ENCODE peak calls at places on chromosomes 7 and 10, in four cellular contexts. One of them, this sample, is unnamed.

GRCh38 chr10:6739530-6740174 is 159.6 kb upstream of the PRKCQ start:
- DNase-seq in GM23248: no peak
- DNase-seq in CD4-positive, alpha-beta memory T cell: no peak
- DNase-seq in dorsolateral prefrontal cortex: no peak
- DNase-seq in this sample: no peak

GRCh38 chr7:23594879-23595604 is 2.1 kb upstream of the CCDC126 start:
- DNase-seq in dorsolateral prefrontal cortex: no peak
- DNase-seq in CD4-positive, alpha-beta memory T cell: no peak
- DNase-seq in GM23248: no peak
- DNase-seq in this sample: no peak

GRCh38 chr7:158018061-158018796 is 569.4 kb downstream of the PTPRN2 start:
- DNase-seq in GM23248: no peak
- DNase-seq in CD4-positive, alpha-beta memory T cell: no peak
- DNase-seq in dorsolateral prefrontal cortex: no peak
- DNase-seq in this sample: no peak

GRCh38 chr7:46675456-46675855 is 754.4 kb upstream of the IGFBP3 start:
- DNase-seq in GM23248: no peak
- DNase-seq in dorsolateral prefrontal cortex: no peak
- DNase-seq in CD4-positive, alpha-beta memory T cell: no peak
- DNase-seq in this sample: no peak

GRCh38 chr10:132462463-132463332 is 65.7 kb downstream of the PWWP2B start:
- DNase-seq in GM23248: no peak
- DNase-seq in CD4-positive, alpha-beta memory T cell: no peak
- DNase-seq in dorsolateral prefrontal cortex: no peak
- DNase-seq in this sample: no peak

GRCh38 chr7:105648561-105649401 is 67.5 kb upstream of the EFCAB10 start:
- DNase-seq in GM23248: peak
- DNase-seq in dorsolateral prefrontal cortex: no peak
- DNase-seq in CD4-positive, alpha-beta memory T cell: no peak
- DNase-seq in this sample: no peak

GRCh38 chr7:107622429-107622828 is 38.2 kb upstream of the SLC26A4 start:
- DNase-seq in GM23248: peak
- DNase-seq in CD4-positive, alpha-beta memory T cell: no peak
- DNase-seq in dorsolateral prefrontal cortex: no peak
- DNase-seq in this sample: no peak

GRCh38 chr10:96431211-96431970 is 72.6 kb upstream of the OPALIN start:
- DNase-seq in dorsolateral prefrontal cortex: no peak
- DNase-seq in CD4-positive, alpha-beta memory T cell: no peak
- DNase-seq in GM23248: no peak
- DNase-seq in this sample: no peak

GRCh38 chr7:101882595-101883564 is 65.5 kb downstream of the CUX1 start:
- DNase-seq in CD4-positive, alpha-beta memory T cell: no peak
- DNase-seq in GM23248: peak
- DNase-seq in dorsolateral prefrontal cortex: no peak
- DNase-seq in this sample: no peak

GRCh38 chr10:110496553-110497437 is 912 bp upstream of the DUSP5 start:
- DNase-seq in GM23248: peak
- DNase-seq in dorsolateral prefrontal cortex: no peak
- DNase-seq in CD4-positive, alpha-beta memory T cell: no peak
- DNase-seq in this sample: no peak

GRCh38 chr10:44858017-44858371 is 53.1 kb upstream of the TMEM72 start:
- DNase-seq in CD4-positive, alpha-beta memory T cell: no peak
- DNase-seq in GM23248: no peak
- DNase-seq in dorsolateral prefrontal cortex: no peak
- DNase-seq in this sample: no peak

GRCh38 chr10:70937661-70938060 is 49.3 kb upstream of the PCBD1 start:
- DNase-seq in GM23248: no peak
- DNase-seq in CD4-positive, alpha-beta memory T cell: no peak
- DNase-seq in dorsolateral prefrontal cortex: no peak
- DNase-seq in this sample: no peak

GRCh38 chr10:92914478-92915066 is 66.3 kb downstream of the EXOC6 start:
- DNase-seq in GM23248: peak
- DNase-seq in dorsolateral prefrontal cortex: no peak
- DNase-seq in CD4-positive, alpha-beta memory T cell: peak
- DNase-seq in this sample: no peak

GRCh38 chr7:121167971-121168370 is 160.8 kb upstream of the WNT16 start:
- DNase-seq in dorsolateral prefrontal cortex: no peak
- DNase-seq in GM23248: no peak
- DNase-seq in CD4-positive, alpha-beta memory T cell: no peak
- DNase-seq in this sample: no peak

GRCh38 chr10:131621784-131622624 is 278.8 kb upstream of the PPP2R2D start:
- DNase-seq in CD4-positive, alpha-beta memory T cell: no peak
- DNase-seq in GM23248: no peak
- DNase-seq in dorsolateral prefrontal cortex: no peak
- DNase-seq in this sample: no peak

GRCh38 chr7:45236666-45237065 is 79.1 kb downstream of the RAMP3 start:
- DNase-seq in GM23248: peak
- DNase-seq in dorsolateral prefrontal cortex: no peak
- DNase-seq in CD4-positive, alpha-beta memory T cell: no peak
- DNase-seq in this sample: no peak

GRCh38 chr7:139687980-139688632 is 89.7 kb downstream of the HIPK2 start:
- DNase-seq in dorsolateral prefrontal cortex: peak
- DNase-seq in GM23248: peak
- DNase-seq in CD4-positive, alpha-beta memory T cell: no peak
- DNase-seq in this sample: peak

GRCh38 chr7:11243739-11244138 is 270.1 kb downstream of the PHF14 start:
- DNase-seq in CD4-positive, alpha-beta memory T cell: no peak
- DNase-seq in dorsolateral prefrontal cortex: no peak
- DNase-seq in GM23248: no peak
- DNase-seq in this sample: no peak

GRCh38 chr7:115731796-115732471 is 298.6 kb downstream of the TFEC start:
- DNase-seq in CD4-positive, alpha-beta memory T cell: no peak
- DNase-seq in GM23248: no peak
- DNase-seq in dorsolateral prefrontal cortex: no peak
- DNase-seq in this sample: no peak

GRCh38 chr7:127587663-127588018 is 570 bp upstream of the ARF5 start:
- DNase-seq in dorsolateral prefrontal cortex: no peak
- DNase-seq in GM23248: peak
- DNase-seq in CD4-positive, alpha-beta memory T cell: no peak
- DNase-seq in this sample: no peak

GRCh38 chr10:75187961-75188426 is 22.6 kb upstream of the VDAC2 start:
- DNase-seq in GM23248: peak
- DNase-seq in CD4-positive, alpha-beta memory T cell: peak
- DNase-seq in dorsolateral prefrontal cortex: no peak
- DNase-seq in this sample: no peak

GRCh38 chr10:1577371-1577770 is 160.0 kb downstream of the ADARB2 start:
- DNase-seq in dorsolateral prefrontal cortex: no peak
- DNase-seq in GM23248: no peak
- DNase-seq in CD4-positive, alpha-beta memory T cell: no peak
- DNase-seq in this sample: no peak

GRCh38 chr7:158375034-158375433 is 212.6 kb downstream of the PTPRN2 start:
- DNase-seq in GM23248: no peak
- DNase-seq in CD4-positive, alpha-beta memory T cell: no peak
- DNase-seq in dorsolateral prefrontal cortex: no peak
- DNase-seq in this sample: no peak

GRCh38 chr10:29083096-29083495 is 205.8 kb upstream of the LYZL1 start:
- DNase-seq in dorsolateral prefrontal cortex: no peak
- DNase-seq in GM23248: no peak
- DNase-seq in CD4-positive, alpha-beta memory T cell: no peak
- DNase-seq in this sample: peak

GRCh38 chr10:29084908-29085307 is 204.0 kb upstream of the LYZL1 start:
- DNase-seq in dorsolateral prefrontal cortex: no peak
- DNase-seq in CD4-positive, alpha-beta memory T cell: no peak
- DNase-seq in GM23248: no peak
- DNase-seq in this sample: no peak

DNA sequence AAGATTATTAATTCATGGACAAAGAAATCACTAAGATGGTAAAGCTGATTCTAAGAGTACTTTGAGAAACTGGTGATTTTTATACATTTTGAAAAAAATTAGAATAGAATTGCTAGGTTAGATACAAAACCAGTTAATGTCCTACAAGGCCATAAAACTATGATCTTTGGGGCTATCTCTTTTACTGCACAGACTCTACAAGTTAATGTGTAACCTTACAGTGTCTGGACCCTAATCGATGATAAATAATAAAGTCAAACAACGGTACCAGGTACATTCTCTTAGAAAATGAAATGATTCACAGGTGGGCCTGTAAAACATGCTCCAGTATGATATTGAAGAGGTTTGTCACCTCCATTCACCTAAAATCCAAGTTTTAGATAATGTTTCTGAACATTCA is 199.8 kb upstream of the LYZL1 start:
- DNase-seq in GM23248: no peak
- DNase-seq in dorsolateral prefrontal cortex: no peak
- DNase-seq in CD4-positive, alpha-beta memory T cell: no peak
- DNase-seq in this sample: no peak
- H3K27ac ChIP-seq in GM23248: no peak
- H3K27ac ChIP-seq in dorsolateral prefrontal cortex: no peak
- H3K27ac ChIP-seq in CD4-positive, alpha-beta memory T cell: no peak
- H3K27ac ChIP-seq in this sample: no peak

DNA sequence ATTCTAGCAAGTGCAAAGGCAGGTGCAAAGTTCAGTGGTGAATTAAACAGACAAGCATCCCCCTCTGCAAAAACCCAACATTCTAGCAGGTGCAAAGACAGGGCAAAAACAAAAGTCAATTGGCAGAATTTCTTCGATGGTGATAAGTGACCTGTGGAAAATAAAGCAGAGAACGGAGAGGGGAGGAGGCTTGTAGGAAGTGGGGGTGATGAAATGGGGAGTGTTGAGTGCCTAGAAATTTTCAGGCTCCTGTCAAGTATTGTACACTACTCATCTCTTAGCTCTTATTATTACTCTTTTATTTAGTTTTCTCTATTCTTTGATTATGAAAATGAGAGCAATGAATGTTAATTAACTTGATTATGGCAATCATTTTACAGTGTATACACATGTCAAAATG is 2.4 kb upstream of the CD36 start:
- DNase-seq in dorsolateral prefrontal cortex: no peak
- DNase-seq in CD4-positive, alpha-beta memory T cell: no peak
- DNase-seq in GM23248: no peak
- DNase-seq in this sample: no peak
- H3K27ac ChIP-seq in dorsolateral prefrontal cortex: no peak
- H3K27ac ChIP-seq in CD4-positive, alpha-beta memory T cell: no peak
- H3K27ac ChIP-seq in GM23248: no peak
- H3K27ac ChIP-seq in this sample: no peak

GRCh38 chr10:100342627-100342972 is 4.4 kb upstream of the SCD start:
- DNase-seq in CD4-positive, alpha-beta memory T cell: no peak
- DNase-seq in dorsolateral prefrontal cortex: no peak
- DNase-seq in GM23248: no peak
- DNase-seq in this sample: no peak
- H3K27ac ChIP-seq in CD4-positive, alpha-beta memory T cell: no peak
- H3K27ac ChIP-seq in dorsolateral prefrontal cortex: peak
- H3K27ac ChIP-seq in GM23248: no peak
- H3K27ac ChIP-seq in this sample: peak

DNA sequence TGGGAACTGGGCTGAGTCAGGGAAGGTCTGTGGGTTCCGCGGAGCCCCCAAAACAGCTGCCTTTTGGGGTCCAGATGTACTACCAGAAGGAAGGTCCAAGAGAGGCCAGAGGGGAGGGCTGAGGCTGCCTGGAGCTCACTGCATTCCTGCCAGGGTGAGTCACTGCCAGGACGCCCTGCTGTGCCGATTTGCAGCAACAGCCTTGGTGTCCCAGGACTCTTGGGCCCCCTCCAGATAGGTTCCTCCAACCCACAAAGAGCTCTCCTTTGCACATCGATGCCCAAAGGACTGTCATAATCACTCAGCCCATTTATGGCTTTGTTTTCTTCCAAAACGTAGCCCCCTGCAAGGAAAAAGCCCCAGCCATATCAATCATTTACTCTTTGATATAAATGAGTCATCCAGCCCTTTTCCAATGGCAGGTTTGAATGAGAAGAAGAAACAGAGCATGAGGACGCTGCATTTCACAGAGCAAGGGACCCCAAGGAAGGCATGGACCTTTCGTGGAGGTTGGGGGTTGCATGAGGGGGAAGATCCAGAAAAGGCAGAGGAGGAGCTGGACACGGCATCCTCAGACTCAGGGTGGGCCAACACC is 32.2 kb upstream of the COL13A1 start:
- DNase-seq in GM23248: peak
- DNase-seq in dorsolateral prefrontal cortex: no peak
- DNase-seq in CD4-positive, alpha-beta memory T cell: no peak
- DNase-seq in this sample: no peak
- H3K27ac ChIP-seq in GM23248: no peak
- H3K27ac ChIP-seq in dorsolateral prefrontal cortex: no peak
- H3K27ac ChIP-seq in CD4-positive, alpha-beta memory T cell: no peak
- H3K27ac ChIP-seq in this sample: no peak

GRCh38 chr7:131554880-131555516 is 1.4 kb downstream of the PODXL start:
- DNase-seq in CD4-positive, alpha-beta memory T cell: no peak
- DNase-seq in dorsolateral prefrontal cortex: no peak
- DNase-seq in GM23248: no peak
- DNase-seq in this sample: no peak

GRCh38 chr7:131555565-131556054 is 818 bp downstream of the PODXL start:
- DNase-seq in GM23248: peak
- DNase-seq in dorsolateral prefrontal cortex: no peak
- DNase-seq in CD4-positive, alpha-beta memory T cell: peak
- DNase-seq in this sample: no peak

GRCh38 chr7:131556912-131557457 is 557 bp upstream of the PODXL start:
- DNase-seq in dorsolateral prefrontal cortex: no peak
- DNase-seq in GM23248: no peak
- DNase-seq in CD4-positive, alpha-beta memory T cell: peak
- DNase-seq in this sample: peak

GRCh38 chr7:131557521-131558385 is 1.3 kb upstream of the PODXL start:
- DNase-seq in CD4-positive, alpha-beta memory T cell: no peak
- DNase-seq in GM23248: peak
- DNase-seq in dorsolateral prefrontal cortex: no peak
- DNase-seq in this sample: no peak

DNA sequence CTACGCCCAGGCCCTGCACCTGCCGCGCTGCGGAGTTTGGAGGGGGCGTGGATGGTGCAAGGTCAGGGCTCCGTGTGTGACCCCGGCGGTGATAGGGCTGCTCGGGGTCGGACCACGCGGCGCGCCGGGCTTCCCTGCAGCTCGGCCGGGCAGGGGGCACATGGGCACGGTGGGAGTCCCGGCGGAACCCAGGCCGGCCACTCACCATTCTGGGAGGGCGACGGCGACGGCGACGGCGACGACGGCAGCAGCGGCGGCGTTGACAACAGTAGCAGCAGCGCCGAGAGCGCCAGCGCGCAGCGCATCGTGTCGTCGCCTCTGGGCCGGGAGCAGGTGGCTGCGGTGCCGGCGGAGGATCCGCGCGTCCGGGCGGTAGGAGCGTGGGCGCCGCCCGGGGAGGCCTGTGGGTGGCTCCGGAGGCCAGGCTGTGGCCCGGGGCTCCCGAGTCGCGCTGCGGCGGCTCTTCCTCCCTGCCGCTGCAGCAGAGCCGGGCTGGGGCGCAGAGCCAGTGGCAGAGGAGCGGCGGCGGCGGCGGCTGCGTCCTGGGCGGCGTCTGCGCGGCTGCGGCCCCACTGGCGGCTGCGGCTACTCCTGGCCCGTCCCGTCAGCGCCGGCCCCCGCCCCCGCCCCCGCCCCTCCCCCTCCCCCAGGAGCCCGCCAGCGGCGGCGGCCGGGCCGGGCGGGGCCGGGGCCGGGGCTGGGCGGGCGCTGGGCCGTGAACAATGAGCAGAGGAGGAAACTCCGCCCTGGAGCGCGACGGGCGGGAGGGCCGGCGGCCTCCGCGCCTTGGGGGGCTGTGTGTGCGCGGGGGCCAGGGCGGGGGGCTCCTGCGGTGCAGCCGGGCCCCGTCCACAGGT is at the start of gene PODXL:
- DNase-seq in CD4-positive, alpha-beta memory T cell: peak
- DNase-seq in GM23248: peak
- DNase-seq in dorsolateral prefrontal cortex: peak
- DNase-seq in this sample: peak
- H3K27ac ChIP-seq in CD4-positive, alpha-beta memory T cell: no peak
- H3K27ac ChIP-seq in GM23248: no peak
- H3K27ac ChIP-seq in dorsolateral prefrontal cortex: peak
- H3K27ac ChIP-seq in this sample: no peak